ENCODE peak calls at places on chromosomes 6 and 20, in five cellular contexts. Q is head of caudate nucleus, S is NCI-H1105, M is HuH-7, C is GM03348. W is an unnamed sample.

GRCh38 chr6:99130897-99131873 is 183.4 kb upstream of the FBXL4 start:
- DNase-seq in Q (peak), S (no peak), M (peak), C (no peak), W (no peak)

GRCh38 chr6:139743629-139744028 is 369.2 kb upstream of the CITED2 start:
- DNase-seq in Q (no peak), S (no peak), M (no peak), C (peak), W (peak)

GRCh38 chr20:58511364-58511763 is 3.8 kb downstream of the APCDD1L start:
- DNase-seq in Q (no peak), S (no peak), M (no peak), C (peak), W (peak)

GRCh38 chr20:58109918-58110635 is 118.4 kb downstream of the ANKRD60 start:
- DNase-seq in Q (no peak), S (no peak), M (no peak), C (no peak), W (no peak)

GRCh38 chr6:2164481-2164880 is 80.9 kb downstream of the GMDS start:
- DNase-seq in Q (no peak), S (no peak), M (no peak), C (no peak), W (no peak)

GRCh38 chr20:62644802-62645496 is 2.6 kb downstream of the SLCO4A1 start:
- DNase-seq in Q (no peak), S (no peak), M (no peak), C (no peak), W (no peak)

GRCh38 chr6:6366778-6367177 is 46.3 kb upstream of the F13A1 start:
- DNase-seq in Q (peak), S (no peak), M (no peak), C (no peak), W (no peak)

GRCh38 chr6:123000244-123000770 is 4.3 kb downstream of the CLVS2 start:
- DNase-seq in Q (no peak), S (no peak), M (no peak), C (no peak), W (no peak)

GRCh38 chr6:125255201-125255600 is 46.6 kb downstream of the HDDC2 start:
- DNase-seq in Q (no peak), S (no peak), M (no peak), C (no peak), W (no peak)

GRCh38 chr6:164502838-164503237 is 806.6 kb downstream of the C6orf118 start:
- DNase-seq in Q (no peak), S (peak), M (no peak), C (no peak), W (no peak)

GRCh38 chr6:20705741-20706140 is 171.5 kb downstream of the CDKAL1 start:
- DNase-seq in Q (no peak), S (peak), M (peak), C (no peak), W (no peak)

GRCh38 chr6:7087066-7087465 is 20.7 kb upstream of the RREB1 start:
- DNase-seq in Q (no peak), S (no peak), M (no peak), C (peak), W (peak)

GRCh38 chr6:142784344-142784743 is 160.6 kb downstream of the HIVEP2 start:
- DNase-seq in Q (peak), S (no peak), M (no peak), C (no peak), W (no peak)

GRCh38 chr6:88168362-88168761 is 2.2 kb upstream of the CNR1 start:
- DNase-seq in Q (no peak), S (no peak), M (peak), C (no peak), W (no peak)

GRCh38 chr20:19523191-19523590 is 234.9 kb upstream of the RIN2 start:
- DNase-seq in Q (no peak), S (no peak), M (no peak), C (no peak), W (no peak)

GRCh38 chr6:15266423-15266996 is 20.6 kb downstream of the JARID2 start:
- DNase-seq in Q (no peak), S (no peak), M (no peak), C (no peak), W (no peak)

GRCh38 chr20:5091902-5092301 is 27.9 kb downstream of the PCNA start:
- DNase-seq in Q (no peak), S (no peak), M (no peak), C (no peak), W (no peak)

GRCh38 chr6:108801331-108801730 is 46.9 kb upstream of the ARMC2 start:
- DNase-seq in Q (peak), S (no peak), M (no peak), C (no peak), W (no peak)

GRCh38 chr6:156809034-156809433 is 31.9 kb downstream of the ARID1B start:
- DNase-seq in Q (peak), S (no peak), M (no peak), C (peak), W (peak)

GRCh38 chr6:126919947-126920346 is 198.5 kb upstream of the RSPO3 start:
- DNase-seq in Q (no peak), S (no peak), M (no peak), C (peak), W (peak)

GRCh38 chr6:33610057-33610456 is 11.1 kb upstream of the ITPR3 start:
- DNase-seq in Q (no peak), S (no peak), M (no peak), C (no peak), W (no peak)

GRCh38 chr6:100775667-100776066 is 105.5 kb downstream of the ASCC3 start:
- DNase-seq in Q (no peak), S (no peak), M (no peak), C (peak), W (no peak)

GRCh38 chr6:30206799-30207618 is 6.2 kb downstream of the TRIM26 start:
- DNase-seq in Q (no peak), S (no peak), M (peak), C (peak), W (no peak)

GRCh38 chr20:45774933-45775332 is 16.8 kb downstream of the WFDC3 start:
- DNase-seq in Q (no peak), S (no peak), M (no peak), C (no peak), W (no peak)

GRCh38 chr20:37503256-37503927 is 17.7 kb upstream of the NNAT start:
- DNase-seq in Q (no peak), S (no peak), M (no peak), C (no peak), W (no peak)

GRCh38 chr6:149991838-149992237 is 28.1 kb downstream of the ULBP1 start:
- DNase-seq in Q (no peak), S (no peak), M (no peak), C (no peak), W (no peak)

GRCh38 chr20:17654649-17655285 is 27.3 kb downstream of the RRBP1 start:
- DNase-seq in Q (peak), S (no peak), M (no peak), C (peak), W (peak)

GRCh38 chr20:57698867-57699275 is 10.9 kb downstream of the PMEPA1 start:
- DNase-seq in Q (no peak), S (no peak), M (no peak), C (no peak), W (no peak)

GRCh38 chr6:111846511-111847409 is 26.5 kb downstream of the FYN start:
- DNase-seq in Q (no peak), S (no peak), M (no peak), C (no peak), W (no peak)

GRCh38 chr6:52325695-52326471 is 36.1 kb upstream of the PAQR8 start:
- DNase-seq in Q (no peak), S (no peak), M (peak), C (no peak), W (no peak)

GRCh38 chr6:41584668-41585205 is 38.6 kb downstream of the FOXP4 start:
- DNase-seq in Q (no peak), S (no peak), M (no peak), C (no peak), W (no peak)

GRCh38 chr6:167150815-167151557 is 6.8 kb downstream of the GPR31 start:
- DNase-seq in Q (no peak), S (no peak), M (no peak), C (no peak), W (no peak)

GRCh38 chr6:129843573-129843972 is 17.5 kb downstream of the TMEM244 start:
- DNase-seq in Q (no peak), S (no peak), M (no peak), C (no peak), W (no peak)

GRCh38 chr6:52672422-52673025 is 1.6 kb downstream of the TMEM14A start:
- DNase-seq in Q (peak), S (no peak), M (no peak), C (no peak), W (no peak)

GRCh38 chr6:169172435-169172834 is 81.2 kb downstream of the THBS2 start:
- DNase-seq in Q (no peak), S (no peak), M (no peak), C (peak), W (peak)

GRCh38 chr6:124203812-124204167 is 400.1 kb downstream of the NKAIN2 start:
- DNase-seq in Q (no peak), S (no peak), M (peak), C (no peak), W (no peak)

GRCh38 chr6:105359419-105360366 is 43.2 kb downstream of the PREP start:
- DNase-seq in Q (no peak), S (no peak), M (no peak), C (peak), W (peak)